ENCODE peak calls at places on chromosomes 16 and 17, in nine cellular contexts. X is uterus, E is brain microvascular endothelial cell, P is A549, V is body of pancreas, R is foreskin fibroblast, S is stomach, H is Panc1, T is prostate gland. N is an unnamed sample.

GRCh38 chr17:78839762-78840529 is 668 bp downstream of the USP36 start:
- DNase-seq in P (peak), V (peak), S (peak), T (no peak), E (peak), R (no peak), H (no peak), X (no peak), N (no peak)

GRCh38 chr17:53680745-53681144 is 142.0 kb upstream of the KIF2B start:
- DNase-seq in T (no peak), E (no peak), V (no peak), R (no peak), H (no peak), P (no peak), S (no peak), X (no peak), N (no peak)

GRCh38 chr17:58308985-58309917 is 19.3 kb downstream of the TSPOAP1 start:
- DNase-seq in E (no peak), P (no peak), S (peak), T (no peak), X (no peak), V (no peak), H (no peak), R (no peak), N (no peak)

GRCh38 chr17:47741793-47742145 is 8.7 kb downstream of the TBX21 start:
- DNase-seq in S (no peak), H (no peak), T (no peak), V (no peak), E (no peak), X (no peak), R (no peak), P (no peak), N (no peak)

GRCh38 chr17:7626307-7626706 is 1.3 kb downstream of the SAT2 start:
- DNase-seq in P (no peak), S (no peak), V (no peak), E (no peak), R (no peak), H (no peak), T (no peak), X (no peak), N (no peak)

GRCh38 chr16:82888616-82889015 is 261.8 kb downstream of the CDH13 start:
- DNase-seq in T (peak), H (no peak), S (no peak), X (no peak), E (no peak), P (no peak), R (peak), V (no peak), N (peak)

GRCh38 chr16:68401871-68402747 is 46.2 kb downstream of the SMPD3 start:
- DNase-seq in V (no peak), P (no peak), R (peak), T (no peak), E (peak), X (no peak), H (no peak), S (no peak), N (no peak)

GRCh38 chr16:57091990-57092785 is at the start of gene CPNE2:
- DNase-seq in X (peak), T (peak), H (no peak), S (peak), P (peak), R (peak), E (no peak), V (peak), N (no peak)

GRCh38 chr17:70563301-70563820 is 394.0 kb downstream of the KCNJ2 start:
- DNase-seq in V (no peak), T (no peak), P (no peak), R (peak), S (no peak), H (no peak), X (no peak), E (no peak), N (no peak)

GRCh38 chr17:36591434-36592315 is at the start of gene DHRS11:
- DNase-seq in V (peak), H (no peak), X (peak), R (peak), S (peak), T (peak), P (peak), E (peak), N (peak)

GRCh38 chr16:2894231-2894630 is 11.2 kb downstream of the FLYWCH2 start:
- DNase-seq in X (no peak), E (no peak), V (no peak), P (no peak), T (no peak), R (no peak), H (no peak), S (no peak), N (no peak)
- TF ChIP-seq CTCF in X (no peak), E (no peak), V (no peak), P (no peak), T (no peak), R (no peak), H (no peak), S (no peak), N (no peak)

GRCh38 chr16:682493-683395 is 1.4 kb downstream of the JMJD8 start:
- DNase-seq in P (no peak), E (no peak), R (no peak), H (no peak), V (no peak), X (no peak), T (no peak), S (no peak), N (no peak)
- H3K4me3 ChIP-seq in P (peak), E (peak), R (peak), H (peak), V (no peak), X (no peak), T (no peak), S (peak), N (peak)

DNA sequence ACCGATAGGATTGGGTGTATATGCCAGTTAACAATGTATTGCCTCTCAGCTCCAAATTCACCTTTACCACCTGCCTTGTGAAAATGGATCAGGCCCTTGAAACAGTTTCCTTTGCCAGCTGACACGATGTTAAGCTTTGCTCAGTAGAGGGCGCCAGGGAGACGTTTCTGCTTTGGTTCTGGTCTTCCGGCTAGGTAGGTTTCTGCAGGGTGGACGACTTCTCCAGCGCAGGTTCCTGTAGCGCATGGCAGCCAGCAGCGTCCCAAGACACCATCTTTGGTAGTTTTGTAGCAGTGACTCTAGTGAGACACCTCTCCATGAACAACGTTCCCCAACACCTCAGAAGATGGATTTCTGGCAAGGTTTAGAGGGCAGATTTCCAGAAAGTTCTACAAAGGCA is 24.0 kb downstream of the SYCE1L start:
- DNase-seq in V (no peak), P (peak), S (no peak), R (no peak), H (no peak), E (no peak), T (no peak), X (no peak), N (no peak)
- TF ChIP-seq CTCF in V (no peak), P (peak), S (no peak), R (peak), H (peak), E (peak), T (no peak), X (no peak), N (peak)

GRCh38 chr16:12354296-12354818 is 377.8 kb downstream of the SNX29 start:
- DNase-seq in P (no peak), H (no peak), T (no peak), E (no peak), S (no peak), X (no peak), V (no peak), R (no peak), N (no peak)
- H3K4me3 ChIP-seq in P (no peak), H (no peak), T (no peak), E (no peak), S (no peak), X (no peak), V (no peak), R (no peak), N (no peak)

GRCh38 chr16:70582280-70582978 is 58.8 kb downstream of the SF3B3 start:
- DNase-seq in V (no peak), P (no peak), R (no peak), H (no peak), T (no peak), E (no peak), S (no peak), X (no peak), N (no peak)
- TF ChIP-seq CTCF in V (no peak), P (no peak), R (no peak), H (no peak), T (peak), E (peak), S (no peak), X (no peak), N (peak)

GRCh38 chr17:68498479-68499326 is 13.5 kb upstream of the PRKAR1A start:
- DNase-seq in S (peak), H (no peak), P (no peak), X (peak), V (no peak), T (no peak), E (no peak), R (no peak), N (no peak)
- H3K4me3 ChIP-seq in S (no peak), H (no peak), P (no peak), X (no peak), V (no peak), T (no peak), E (no peak), R (no peak), N (no peak)